ENCODE peak calls at places on chromosomes 2 and 18, in five cellular contexts. S is fibroblast of lung, I is keratinocyte, U is GM23248, Y is endothelial cell of umbilical vein. C is an unnamed sample.

GRCh38 chr2:218327451-218327850 is 29.2 kb upstream of the CATIP start:
- DNase-seq in I (no peak), Y (no peak), S (no peak), U (no peak), C (no peak)

GRCh38 chr2:182594286-182594685 is 121.8 kb upstream of the DNAJC10 start:
- DNase-seq in S (peak; percentile 67), Y (no peak), I (no peak), U (peak; percentile 59), C (no peak)

GRCh38 chr18:61334951-61335736 is 1.9 kb downstream of the CDH20 start:
- DNase-seq in I (no peak), S (no peak), U (peak; percentile 27), Y (no peak), C (no peak)

GRCh38 chr2:69291004-69291650 is 95.9 kb downstream of the GFPT1 start:
- DNase-seq in Y (no peak), I (no peak), S (peak; percentile 89), U (peak; percentile 68), C (no peak)

GRCh38 chr2:177275041-177275440 is 10.5 kb upstream of the NFE2L2 start:
- DNase-seq in Y (peak; percentile 86), I (no peak), U (peak; percentile 89), S (peak; percentile 87), C (no peak)

GRCh38 chr2:240922234-240922981 is 16.3 kb downstream of the CROCC2 start:
- DNase-seq in Y (no peak), S (no peak), U (no peak), I (no peak), C (no peak)

GRCh38 chr2:7116516-7116915 is 199.3 kb downstream of the RNF144A start:
- DNase-seq in I (no peak), U (no peak), S (no peak), Y (no peak), C (no peak)

GRCh38 chr2:117065912-117066311 is 748.6 kb upstream of the DDX18 start:
- DNase-seq in U (no peak), S (peak; percentile 27), Y (no peak), I (no peak), C (no peak)

GRCh38 chr2:32172870-32173269 is 7.2 kb downstream of the SLC30A6 start:
- DNase-seq in U (no peak), Y (no peak), I (no peak), S (no peak), C (no peak)

GRCh38 chr18:63346031-63346430 is 21.0 kb downstream of the KDSR start:
- DNase-seq in Y (no peak), I (peak; percentile 92), U (peak; percentile 64), S (peak; percentile 6), C (no peak)

GRCh38 chr2:7672027-7672684 is 754.9 kb downstream of the RNF144A start:
- DNase-seq in S (peak; percentile 34), I (peak; percentile 23), U (peak; percentile 8), Y (no peak), C (peak; percentile 72)

GRCh38 chr2:77457665-77458064 is 64.5 kb downstream of the LRRTM4 start:
- DNase-seq in U (no peak), S (no peak), Y (no peak), I (no peak), C (no peak)

GRCh38 chr2:104412384-104412783 is 441.5 kb upstream of the POU3F3 start:
- DNase-seq in S (no peak), Y (no peak), I (no peak), U (peak; percentile 40), C (peak; percentile 21)

GRCh38 chr2:221085376-221085900 is 486.7 kb downstream of the EPHA4 start:
- DNase-seq in U (peak; percentile 19), I (no peak), S (peak; percentile 59), Y (no peak), C (no peak)

GRCh38 chr18:354456-354855 is 86.6 kb upstream of the THOC1 start:
- DNase-seq in I (no peak), S (no peak), U (peak; percentile 50), Y (no peak), C (no peak)

GRCh38 chr2:95728878-95729511 is 137.2 kb downstream of the TRIM43 start:
- DNase-seq in Y (peak; percentile 78), S (peak; percentile 77), U (peak; percentile 91), I (peak; percentile 61), C (peak; percentile 58)

GRCh38 chr2:184920451-184920965 is 322.2 kb downstream of the ZNF804A start:
- DNase-seq in I (no peak), U (peak; percentile 0), S (peak; percentile 63), Y (no peak), C (no peak)

GRCh38 chr2:14480120-14480519 is 152.4 kb upstream of the LRATD1 start:
- DNase-seq in S (no peak), I (no peak), Y (no peak), U (no peak), C (no peak)

GRCh38 chr18:3722662-3723433 is 272.9 kb downstream of the TGIF1 start:
- DNase-seq in U (no peak), Y (no peak), S (peak; percentile 23), I (no peak), C (no peak)
- H2AFZ ChIP-seq in U (no peak overlapping the region), Y (no peak overlapping the region), S (no peak overlapping the region), I (no peak overlapping the region), C (no peak overlapping the region)

DNA sequence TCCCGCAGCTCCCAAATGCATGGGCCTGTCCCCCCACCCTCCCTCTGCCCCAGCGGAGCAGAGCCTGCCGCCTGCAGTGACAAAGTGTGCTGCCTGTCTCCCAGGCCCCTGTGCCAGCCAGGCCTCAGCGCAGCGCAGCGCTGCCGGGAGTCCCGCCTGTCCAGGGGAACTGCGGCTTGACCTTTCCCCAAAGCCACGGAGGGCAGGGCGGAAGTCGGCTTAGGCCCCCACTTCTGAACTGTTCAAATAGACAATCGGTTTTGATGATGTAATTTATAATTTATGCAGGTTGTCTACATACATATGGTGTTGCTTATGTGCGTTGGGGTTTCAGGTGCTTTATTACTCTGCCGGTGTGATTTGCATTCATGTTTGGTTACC is 7.1 kb downstream of the GBX2 start:
- DNase-seq in S (no peak), I (no peak), Y (no peak), U (no peak), C (no peak)
- TF ChIP-seq EZH2 in S (no peak), I (no peak), Y (no peak), U (no peak), C (no peak)

DNA sequence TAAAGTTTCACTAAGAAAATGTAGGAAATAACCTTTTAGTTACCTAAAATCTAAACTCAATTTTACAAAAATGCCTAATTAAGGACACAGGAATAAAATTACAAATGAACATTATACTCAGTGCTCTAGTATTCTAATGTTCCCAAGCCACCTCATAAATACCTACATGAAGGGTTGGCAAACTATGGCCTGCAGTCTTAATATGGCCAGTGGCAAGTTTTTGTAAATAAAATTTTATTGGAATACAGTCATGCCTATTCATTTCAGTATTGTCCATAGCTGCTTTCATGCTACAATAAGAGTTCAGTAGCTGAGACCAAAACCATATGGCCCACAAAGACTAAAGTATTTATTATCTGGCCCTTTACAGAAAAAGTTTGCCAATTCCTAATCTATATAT is 53.8 kb downstream of the SS18 start:
- DNase-seq in U (no peak), S (no peak), Y (no peak), I (no peak), C (no peak)
- H3K79me2 ChIP-seq in U (peaks cover 63% of the 10 kb centered on the region), S (no peaks in the 10 kb centered on the region), Y (peaks cover 11% of the 10 kb centered on the region), I (peaks cover 3% of the 10 kb centered on the region), C (peaks cover 1% of the 10 kb centered on the region)

DNA sequence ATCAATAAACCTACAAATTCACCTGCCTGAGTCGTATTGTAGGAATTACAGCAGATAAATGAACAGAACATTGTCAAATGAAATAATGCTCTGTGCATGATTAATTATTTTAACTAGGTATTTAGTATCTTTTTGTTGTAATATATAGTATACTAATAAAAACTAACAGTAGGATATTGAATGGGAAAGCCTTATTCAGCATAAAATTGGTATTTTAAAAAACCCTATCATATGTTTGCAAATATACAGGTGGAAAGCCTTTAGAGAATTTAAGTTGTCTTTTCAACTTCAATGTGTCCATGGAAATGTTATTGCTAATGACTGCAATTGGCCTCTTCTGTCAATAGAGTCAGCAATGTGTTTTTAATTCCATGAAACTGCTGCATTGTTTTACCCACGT is 40.8 kb upstream of the SLC35F5 start:
- DNase-seq in I (no peak), U (peak; percentile 1), Y (no peak), S (no peak), C (no peak)
- H2AFZ ChIP-seq in I (no peak overlapping the region), U (no peak overlapping the region), Y (no peak overlapping the region), S (no peak overlapping the region), C (no peak overlapping the region)

GRCh38 chr2:19350678-19351401 is 7.6 kb downstream of the OSR1 start:
- DNase-seq in U (no peak), Y (no peak), I (no peak), S (no peak), C (no peak)

GRCh38 chr2:19351499-19351898 is 6.9 kb downstream of the OSR1 start:
- DNase-seq in U (no peak), Y (no peak), I (no peak), S (no peak), C (no peak)

GRCh38 chr2:19351914-19352697 is 6.3 kb downstream of the OSR1 start:
- DNase-seq in S (no peak), Y (no peak), I (no peak), U (no peak), C (no peak)

GRCh38 chr2:19348692-19349091 is 9.7 kb downstream of the OSR1 start:
- DNase-seq in Y (no peak), U (no peak), S (no peak), I (no peak), C (no peak)

GRCh38 chr2:19349911-19350677 is 8.3 kb downstream of the OSR1 start:
- DNase-seq in S (peak; percentile 68), Y (peak; percentile 63), U (peak; percentile 39), I (no peak), C (peak; percentile 22)
- TF ChIP-seq EZH2 in S (no peak), Y (peak; percentile 41), U (no peak), I (no peak), C (no peak)

GRCh38 chr18:31041346-31042067 is 1.0 kb downstream of the DSC3 start:
- DNase-seq in U (no peak), Y (peak; percentile 3), I (no peak), S (peak; percentile 11), C (no peak)

GRCh38 chr18:31039426-31039825 is 3.1 kb downstream of the DSC3 start:
- DNase-seq in I (peak; percentile 46), Y (no peak), U (no peak), S (peak; percentile 8), C (no peak)

GRCh38 chr18:31042391-31043181 is at the start of gene DSC3:
- DNase-seq in I (no peak), S (peak; percentile 34), U (no peak), Y (no peak), C (no peak)

GRCh38 chr18:31042068-31042390 is 513 bp downstream of the DSC3 start:
- DNase-seq in U (no peak), I (no peak), S (no peak), Y (no peak), C (no peak)

DNA sequence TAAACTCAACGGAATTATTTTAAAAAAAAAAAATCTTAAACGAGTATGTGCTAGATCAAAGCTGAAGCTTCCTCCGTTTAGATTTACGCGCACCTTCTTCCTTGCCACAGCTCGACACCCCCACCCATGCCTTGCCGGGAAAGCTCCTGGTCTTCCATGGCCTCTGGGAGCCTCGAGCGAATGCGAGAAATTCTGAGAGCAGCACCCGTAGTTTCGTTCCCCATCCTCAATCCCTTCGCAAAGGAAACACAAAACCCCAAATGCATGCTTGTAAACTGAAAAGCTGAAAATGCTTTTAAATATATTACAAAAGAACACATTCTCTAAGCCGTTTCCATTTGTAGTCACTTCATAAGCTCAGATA is 1.6 kb downstream of the DSC3 start:
- DNase-seq in U (no peak), Y (no peak), I (no peak), S (peak; percentile 6), C (no peak)
- H3K79me2 ChIP-seq in U (no peaks in the 10 kb centered on the region), Y (no peaks in the 10 kb centered on the region), I (peaks cover 65% of the 10 kb centered on the region), S (no peaks in the 10 kb centered on the region), C (no peaks in the 10 kb centered on the region)

C was measured in DND-41.